ENCODE peak calls at places on chromosomes 16 and 17, in eight cellular contexts. F is thoracic aorta, Y is transverse colon, R is tibial artery, B is suprapubic skin, U is heart right ventricle, W is SK-N-SH, I is fibroblast of lung. O is an unnamed sample.

GRCh38 chr16:47492428-47493357 is 31.6 kb downstream of the PHKB start:
- DNase-seq in U (peak), I (no peak), Y (peak), F (peak), R (peak), B (peak), W (no peak), O (peak)

GRCh38 chr16:54928016-54928356 is 2.7 kb upstream of the IRX5 start:
- DNase-seq in I (peak), U (no peak), B (no peak), F (no peak), W (no peak), R (no peak), Y (no peak), O (no peak)

GRCh38 chr17:58630883-58631522 is 60.8 kb downstream of the TEX14 start:
- DNase-seq in W (no peak), R (peak), Y (peak), B (no peak), U (peak), F (no peak), I (no peak), O (no peak)

GRCh38 chr17:35159926-35160325 is 12.3 kb downstream of the UNC45B start:
- DNase-seq in W (no peak), B (no peak), U (no peak), R (no peak), Y (no peak), I (no peak), F (no peak), O (no peak)

GRCh38 chr17:28388106-28388505 is 16.6 kb downstream of the SARM1 start:
- DNase-seq in B (no peak), R (no peak), F (no peak), W (no peak), U (no peak), I (no peak), Y (no peak), O (no peak)

GRCh38 chr17:46193246-46193625 is at the start of gene KANSL1:
- DNase-seq in F (peak), Y (peak), U (peak), I (peak), R (peak), W (peak), B (peak), O (peak)

GRCh38 chr16:17633146-17633966 is 162.6 kb upstream of the XYLT1 start:
- DNase-seq in Y (no peak), U (no peak), F (no peak), R (no peak), W (no peak), B (no peak), I (peak), O (no peak)

GRCh38 chr16:55575621-55576020 is 9.1 kb downstream of the CAPNS2 start:
- DNase-seq in F (no peak), U (no peak), Y (no peak), B (no peak), I (no peak), W (no peak), R (no peak), O (no peak)

GRCh38 chr17:62617894-62618472 is 9.5 kb upstream of the MRC2 start:
- DNase-seq in I (peak), B (no peak), F (no peak), W (no peak), Y (no peak), R (no peak), U (no peak), O (no peak)

GRCh38 chr16:59394526-59394925 is 660.4 kb upstream of the GOT2 start:
- DNase-seq in W (no peak), I (no peak), U (no peak), F (no peak), R (no peak), B (no peak), Y (no peak), O (no peak)

GRCh38 chr16:70744366-70744765 is 56.6 kb downstream of the VAC14 start:
- DNase-seq in W (no peak), U (no peak), R (no peak), Y (no peak), F (no peak), B (no peak), I (no peak), O (no peak)

GRCh38 chr16:15643453-15644305 is 725 bp upstream of the MARF1 start:
- DNase-seq in F (no peak), I (peak), B (no peak), Y (peak), R (no peak), U (peak), W (peak), O (no peak)

GRCh38 chr16:3182608-3183444 is 5.2 kb upstream of the OR1F1 start:
- DNase-seq in F (no peak), Y (peak), B (no peak), U (no peak), W (peak), R (no peak), I (peak), O (no peak)

GRCh38 chr16:77169650-77170236 is 21.2 kb upstream of the MON1B start:
- DNase-seq in F (no peak), U (peak), R (no peak), B (no peak), W (peak), I (peak), Y (peak), O (no peak)

GRCh38 chr17:57927048-57927723 is 28.0 kb downstream of the CUEDC1 start:
- DNase-seq in W (peak), R (no peak), B (no peak), U (no peak), Y (peak), F (no peak), I (peak), O (peak)

GRCh38 chr17:3502466-3502865 is 26.7 kb downstream of the ASPA start:
- DNase-seq in I (no peak), Y (no peak), B (no peak), W (no peak), U (no peak), F (no peak), R (no peak), O (no peak)

GRCh38 chr16:63655846-63656245 is 1466.0 kb downstream of the CDH11 start:
- DNase-seq in F (no peak), R (no peak), Y (no peak), U (no peak), B (no peak), W (no peak), I (no peak), O (no peak)

GRCh38 chr16:30187556-30187865 is 4.1 kb downstream of the CORO1A start:
- DNase-seq in W (no peak), Y (no peak), F (no peak), R (no peak), I (no peak), B (no peak), U (no peak), O (no peak)
- H3K27ac ChIP-seq in W (no peak), Y (peak), F (no peak), R (no peak), I (no peak), B (no peak), U (no peak), O (no peak)

GRCh38 chr17:63932721-63933120 is 590 bp upstream of the CD79B start:
- DNase-seq in I (no peak), B (no peak), R (no peak), F (no peak), W (peak), U (no peak), Y (no peak), O (no peak)
- H3K27ac ChIP-seq in I (no peak), B (no peak), R (no peak), F (no peak), W (no peak), U (no peak), Y (peak), O (no peak)

GRCh38 chr16:57540906-57541753 is 1.3 kb upstream of the ADGRG5 start:
- DNase-seq in R (no peak), U (peak), I (no peak), F (no peak), Y (no peak), B (peak), W (peak), O (no peak)

GRCh38 chr16:57537596-57538234 is 1.3 kb upstream of the CCDC102A start:
- DNase-seq in U (peak), I (no peak), W (no peak), F (no peak), R (no peak), B (peak), Y (no peak), O (no peak)

GRCh38 chr16:57538235-57538711 is 1.9 kb upstream of the CCDC102A start:
- DNase-seq in U (peak), W (no peak), F (no peak), Y (no peak), R (no peak), I (no peak), B (peak), O (no peak)

GRCh38 chr16:57540387-57540786 is 2.1 kb upstream of the ADGRG5 start:
- DNase-seq in W (no peak), U (peak), Y (no peak), F (no peak), R (no peak), I (no peak), B (peak), O (no peak)

GRCh38 chr16:57539072-57539796 is 2.9 kb upstream of the CCDC102A start:
- DNase-seq in B (peak), I (no peak), U (peak), F (no peak), W (no peak), Y (no peak), R (no peak), O (no peak)
- H3K27ac ChIP-seq in B (no peak), I (no peak), U (no peak), F (no peak), W (no peak), Y (no peak), R (no peak), O (no peak)

GRCh38 chr17:80746262-80746935 is 201.8 kb downstream of the RPTOR start:
- DNase-seq in I (no peak), R (no peak), W (no peak), B (no peak), F (no peak), U (no peak), Y (no peak), O (no peak)
- H3K27ac ChIP-seq in I (no peak), R (no peak), W (no peak), B (no peak), F (no peak), U (no peak), Y (no peak), O (peak)

DNA sequence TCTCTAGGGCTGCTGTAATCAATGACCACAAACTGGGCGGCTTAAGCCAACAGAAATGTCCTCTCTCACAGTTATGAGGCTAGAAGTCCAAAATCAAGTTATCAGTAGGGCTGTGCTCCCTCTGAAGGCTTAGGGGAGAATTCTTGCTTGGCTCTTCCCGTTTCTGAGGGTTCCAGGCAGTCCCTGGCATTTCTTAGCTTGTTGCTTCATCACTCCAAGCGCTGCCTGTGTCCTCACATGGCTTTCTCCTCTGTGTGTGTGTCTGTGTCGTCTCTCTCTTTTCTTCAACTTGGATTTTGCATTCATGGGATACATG is 13.7 kb upstream of the CDC42EP4 start:
- DNase-seq in R (peak), F (no peak), W (no peak), I (no peak), U (no peak), B (no peak), Y (no peak), O (peak)
- H3K27ac ChIP-seq in R (no peak), F (no peak), W (no peak), I (no peak), U (no peak), B (no peak), Y (no peak), O (no peak)

O was measured in psoas muscle.